ENCODE peak calls at places on chromosomes 2 and 18, in seven cellular contexts. One of them, this sample, is unnamed.

GRCh38 chr2:15914981-15915380 is 25.4 kb upstream of the MYCN start:
- DNase-seq in HCT116: no peak
- DNase-seq in neural progenitor cell: no peak
- DNase-seq in GM23338: no peak
- DNase-seq in hepatocyte: no peak
- DNase-seq in GM23248: no peak
- DNase-seq in SK-N-SH: no peak
- DNase-seq in this sample: no peak

GRCh38 chr2:65343381-65343780 is 89.0 kb downstream of the SPRED2 start:
- DNase-seq in HCT116: no peak
- DNase-seq in neural progenitor cell: no peak
- DNase-seq in GM23338: no peak
- DNase-seq in hepatocyte: no peak
- DNase-seq in GM23248: peak; percentile 17
- DNase-seq in SK-N-SH: no peak
- DNase-seq in this sample: no peak

GRCh38 chr2:36960005-36960675 is 6.2 kb downstream of the STRN start:
- DNase-seq in HCT116: no peak
- DNase-seq in neural progenitor cell: no peak
- DNase-seq in GM23338: no peak
- DNase-seq in hepatocyte: no peak
- DNase-seq in GM23248: peak; percentile 12
- DNase-seq in SK-N-SH: peak; percentile 58
- DNase-seq in this sample: peak; percentile 8

GRCh38 chr2:157727693-157728092 is 99.0 kb upstream of the ACVR1C start:
- DNase-seq in HCT116: no peak
- DNase-seq in neural progenitor cell: no peak
- DNase-seq in GM23338: no peak
- DNase-seq in hepatocyte: no peak
- DNase-seq in GM23248: no peak
- DNase-seq in SK-N-SH: no peak
- DNase-seq in this sample: no peak

GRCh38 chr18:58496231-58496630 is 132.7 kb downstream of the ALPK2 start:
- DNase-seq in HCT116: no peak
- DNase-seq in neural progenitor cell: no peak
- DNase-seq in GM23338: no peak
- DNase-seq in hepatocyte: no peak
- DNase-seq in GM23248: peak; percentile 47
- DNase-seq in SK-N-SH: no peak
- DNase-seq in this sample: no peak

GRCh38 chr2:206028101-206028500 is 57.9 kb downstream of the INO80D start:
- DNase-seq in HCT116: no peak
- DNase-seq in neural progenitor cell: no peak
- DNase-seq in GM23338: no peak
- DNase-seq in hepatocyte: no peak
- DNase-seq in GM23248: no peak
- DNase-seq in SK-N-SH: no peak
- DNase-seq in this sample: no peak

GRCh38 chr18:47619771-47620170 is 310.7 kb downstream of the SMAD2 start:
- DNase-seq in HCT116: no peak
- DNase-seq in neural progenitor cell: no peak
- DNase-seq in GM23338: no peak
- DNase-seq in hepatocyte: no peak
- DNase-seq in GM23248: no peak
- DNase-seq in SK-N-SH: no peak
- DNase-seq in this sample: no peak

GRCh38 chr2:113370478-113371091 is 66.9 kb upstream of the ZNG1B start:
- DNase-seq in HCT116: peak; percentile 65
- DNase-seq in neural progenitor cell: peak; percentile 85
- DNase-seq in GM23338: peak; percentile 83
- DNase-seq in hepatocyte: peak; percentile 84
- DNase-seq in GM23248: peak; percentile 83
- DNase-seq in SK-N-SH: peak; percentile 58
- DNase-seq in this sample: peak; percentile 59

GRCh38 chr2:27730980-27731691 is 40.4 kb upstream of the MRPL33 start:
- DNase-seq in HCT116: no peak
- DNase-seq in neural progenitor cell: no peak
- DNase-seq in GM23338: no peak
- DNase-seq in hepatocyte: no peak
- DNase-seq in GM23248: no peak
- DNase-seq in SK-N-SH: no peak
- DNase-seq in this sample: no peak

GRCh38 chr18:1050012-1050657 is 145.5 kb downstream of the ADCYAP1 start:
- DNase-seq in HCT116: no peak
- DNase-seq in neural progenitor cell: no peak
- DNase-seq in GM23338: no peak
- DNase-seq in hepatocyte: no peak
- DNase-seq in GM23248: peak; percentile 33
- DNase-seq in SK-N-SH: no peak
- DNase-seq in this sample: no peak

GRCh38 chr2:64654993-64655666 is 1.4 kb upstream of the SERTAD2 start:
- DNase-seq in HCT116: no peak
- DNase-seq in neural progenitor cell: no peak
- DNase-seq in GM23338: no peak
- DNase-seq in hepatocyte: peak; percentile 46
- DNase-seq in GM23248: peak; percentile 77
- DNase-seq in SK-N-SH: no peak
- DNase-seq in this sample: peak; percentile 69

GRCh38 chr2:133894429-133894828 is 326.2 kb upstream of the NCKAP5 start:
- DNase-seq in HCT116: no peak
- DNase-seq in neural progenitor cell: no peak
- DNase-seq in GM23338: no peak
- DNase-seq in hepatocyte: no peak
- DNase-seq in GM23248: no peak
- DNase-seq in SK-N-SH: no peak
- DNase-seq in this sample: no peak

GRCh38 chr2:16036951-16037350 is 96.6 kb downstream of the MYCN start:
- DNase-seq in HCT116: no peak
- DNase-seq in neural progenitor cell: no peak
- DNase-seq in GM23338: no peak
- DNase-seq in hepatocyte: no peak
- DNase-seq in GM23248: no peak
- DNase-seq in SK-N-SH: no peak
- DNase-seq in this sample: no peak

GRCh38 chr2:27075219-27075871 is 3.1 kb upstream of the EMILIN1 start:
- DNase-seq in HCT116: no peak
- DNase-seq in neural progenitor cell: no peak
- DNase-seq in GM23338: no peak
- DNase-seq in hepatocyte: no peak
- DNase-seq in GM23248: no peak
- DNase-seq in SK-N-SH: peak; percentile 71
- DNase-seq in this sample: peak; percentile 81

GRCh38 chr18:23225518-23225917 is 90.2 kb downstream of the CABLES1 start:
- DNase-seq in HCT116: no peak
- DNase-seq in neural progenitor cell: no peak
- DNase-seq in GM23338: no peak
- DNase-seq in hepatocyte: peak; percentile 61
- DNase-seq in GM23248: peak; percentile 96
- DNase-seq in SK-N-SH: no peak
- DNase-seq in this sample: no peak

GRCh38 chr2:237524631-237525030 is 37.6 kb downstream of the MLPH start:
- DNase-seq in HCT116: no peak
- DNase-seq in neural progenitor cell: no peak
- DNase-seq in GM23338: no peak
- DNase-seq in hepatocyte: no peak
- DNase-seq in GM23248: no peak
- DNase-seq in SK-N-SH: peak; percentile 33
- DNase-seq in this sample: no peak

GRCh38 chr2:196876364-196876763 is 50.1 kb downstream of the PGAP1 start:
- DNase-seq in HCT116: no peak
- DNase-seq in neural progenitor cell: no peak
- DNase-seq in GM23338: no peak
- DNase-seq in hepatocyte: no peak
- DNase-seq in GM23248: no peak
- DNase-seq in SK-N-SH: no peak
- DNase-seq in this sample: no peak

GRCh38 chr2:100818606-100819364 is 1.2 kb upstream of the NPAS2 start:
- DNase-seq in HCT116: peak; percentile 10
- DNase-seq in neural progenitor cell: peak; percentile 83
- DNase-seq in GM23338: peak; percentile 80
- DNase-seq in hepatocyte: peak; percentile 71
- DNase-seq in GM23248: peak; percentile 82
- DNase-seq in SK-N-SH: peak; percentile 66
- DNase-seq in this sample: no peak

GRCh38 chr2:48514591-48514990 is 15.4 kb upstream of the STON1 start:
- DNase-seq in HCT116: no peak
- DNase-seq in neural progenitor cell: no peak
- DNase-seq in GM23338: no peak
- DNase-seq in hepatocyte: no peak
- DNase-seq in GM23248: no peak
- DNase-seq in SK-N-SH: no peak
- DNase-seq in this sample: no peak

GRCh38 chr2:241354668-241355658 is 1.1 kb upstream of the FARP2 start:
- DNase-seq in HCT116: peak; percentile 81
- DNase-seq in neural progenitor cell: peak; percentile 87
- DNase-seq in GM23338: peak; percentile 88
- DNase-seq in hepatocyte: peak; percentile 91
- DNase-seq in GM23248: peak; percentile 36
- DNase-seq in SK-N-SH: peak; percentile 64
- DNase-seq in this sample: peak; percentile 75

GRCh38 chr18:13540783-13541182 is 185.6 kb downstream of the FAM210A start:
- DNase-seq in HCT116: no peak
- DNase-seq in neural progenitor cell: no peak
- DNase-seq in GM23338: no peak
- DNase-seq in hepatocyte: no peak
- DNase-seq in GM23248: no peak
- DNase-seq in SK-N-SH: no peak
- DNase-seq in this sample: no peak

GRCh38 chr18:13615432-13615861 is 110.9 kb downstream of the FAM210A start:
- DNase-seq in HCT116: no peak
- DNase-seq in neural progenitor cell: no peak
- DNase-seq in GM23338: no peak
- DNase-seq in hepatocyte: no peak
- DNase-seq in GM23248: peak; percentile 53
- DNase-seq in SK-N-SH: no peak
- DNase-seq in this sample: peak; percentile 17

GRCh38 chr2:240933048-240933965 is 27.2 kb downstream of the CROCC2 start:
- DNase-seq in HCT116: no peak
- DNase-seq in neural progenitor cell: no peak
- DNase-seq in GM23338: no peak
- DNase-seq in hepatocyte: no peak
- DNase-seq in GM23248: no peak
- DNase-seq in SK-N-SH: peak; percentile 16
- DNase-seq in this sample: no peak

DNA sequence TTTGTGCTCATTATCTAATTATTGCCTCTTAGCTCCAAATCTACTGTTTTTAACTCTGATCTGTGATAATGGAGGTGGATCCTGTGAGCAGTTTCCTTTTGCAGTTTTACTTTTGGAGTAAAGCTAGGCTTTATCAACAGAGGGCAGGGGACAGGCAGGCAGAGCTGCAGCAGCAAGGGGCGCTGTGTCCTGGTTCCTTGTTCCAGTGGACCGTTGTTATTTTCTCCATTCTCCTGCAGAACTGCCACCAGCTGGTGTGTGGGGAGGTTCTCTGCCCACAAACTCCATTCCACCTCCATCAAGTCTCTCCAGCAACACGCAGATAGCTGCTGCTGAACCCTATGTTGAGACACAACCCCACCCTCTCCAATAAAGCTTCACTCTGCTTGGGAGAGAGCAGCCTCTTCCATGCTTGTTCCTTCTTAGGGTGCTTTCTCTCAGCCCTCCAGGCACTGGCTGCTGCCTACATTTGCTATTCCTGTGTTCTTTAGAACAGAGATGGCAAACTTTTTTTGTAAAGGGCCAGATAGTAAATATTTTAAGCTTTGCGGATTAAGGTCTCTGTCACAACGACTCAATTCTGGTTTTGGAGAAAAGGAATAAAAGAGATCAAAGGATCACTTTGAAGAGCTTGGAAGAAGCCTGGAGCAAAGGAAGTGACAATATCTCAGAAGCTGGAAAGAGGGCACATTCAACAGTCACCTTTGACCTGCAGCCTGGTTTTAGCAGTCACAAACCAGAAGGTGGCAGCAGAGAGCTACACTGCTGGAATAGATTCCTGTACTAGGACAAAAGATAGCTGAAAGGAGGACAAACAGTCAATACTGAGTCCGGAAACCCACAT is 208.8 kb downstream of the CCDC178 start:
- DNase-seq in HCT116: peak; percentile 19
- DNase-seq in neural progenitor cell: peak; percentile 92
- DNase-seq in GM23338: peak; percentile 92
- DNase-seq in hepatocyte: peak; percentile 89
- DNase-seq in GM23248: peak; percentile 68
- DNase-seq in SK-N-SH: peak; percentile 53
- DNase-seq in this sample: peak; percentile 74
- H2AFZ ChIP-seq in HCT116: no peak overlapping the region
- H2AFZ ChIP-seq in neural progenitor cell: peak overlapping the region; percentile 85
- H2AFZ ChIP-seq in GM23338: peak overlapping the region; percentile 86
- H2AFZ ChIP-seq in hepatocyte: peak overlapping the region; percentile 87
- H2AFZ ChIP-seq in GM23248: peak overlapping the region; percentile 40
- H2AFZ ChIP-seq in SK-N-SH: no peak overlapping the region
- H2AFZ ChIP-seq in this sample: peak overlapping the region; percentile 82

DNA sequence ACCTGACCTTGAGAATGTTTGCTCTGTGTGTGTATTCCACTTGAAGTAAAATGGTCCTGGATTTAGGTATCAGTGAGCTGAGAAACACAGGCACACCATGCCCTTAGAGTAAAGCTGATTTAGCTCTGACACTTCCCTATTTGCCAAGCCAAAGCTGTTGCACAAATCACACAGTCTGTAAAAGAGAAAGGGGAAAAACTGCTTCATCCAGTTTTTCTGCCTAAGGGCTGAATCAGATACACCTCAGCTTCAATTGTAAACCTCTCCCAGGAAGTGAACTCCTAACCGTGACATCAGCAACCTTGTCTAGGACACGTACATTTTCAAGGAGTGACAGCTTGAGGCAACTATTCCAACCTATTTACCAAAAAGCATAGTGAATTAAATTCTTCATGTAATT is 150.4 kb downstream of the NR4A2 start:
- DNase-seq in HCT116: peak; percentile 92
- DNase-seq in neural progenitor cell: no peak
- DNase-seq in GM23338: no peak
- DNase-seq in hepatocyte: peak; percentile 78
- DNase-seq in GM23248: no peak
- DNase-seq in SK-N-SH: no peak
- DNase-seq in this sample: no peak
- TF ChIP-seq EZH2phosphoT487 in HCT116: no peak
- TF ChIP-seq EZH2phosphoT487 in neural progenitor cell: no peak
- TF ChIP-seq EZH2phosphoT487 in GM23338: no peak
- TF ChIP-seq EZH2phosphoT487 in hepatocyte: no peak
- TF ChIP-seq EZH2phosphoT487 in GM23248: no peak
- TF ChIP-seq EZH2phosphoT487 in SK-N-SH: no peak
- TF ChIP-seq EZH2phosphoT487 in this sample: no peak

GRCh38 chr2:44975571-44976450 is 33.4 kb downstream of the SIX2 start:
- DNase-seq in HCT116: no peak
- DNase-seq in neural progenitor cell: peak; percentile 46
- DNase-seq in GM23338: peak; percentile 59
- DNase-seq in hepatocyte: no peak
- DNase-seq in GM23248: no peak
- DNase-seq in SK-N-SH: no peak
- DNase-seq in this sample: no peak
- H2AFZ ChIP-seq in HCT116: no peak overlapping the region
- H2AFZ ChIP-seq in neural progenitor cell: peak overlapping the region; percentile 97
- H2AFZ ChIP-seq in GM23338: peak overlapping the region; percentile 93
- H2AFZ ChIP-seq in hepatocyte: no peak overlapping the region
- H2AFZ ChIP-seq in GM23248: no peak overlapping the region
- H2AFZ ChIP-seq in SK-N-SH: no peak overlapping the region
- H2AFZ ChIP-seq in this sample: no peak overlapping the region

DNA sequence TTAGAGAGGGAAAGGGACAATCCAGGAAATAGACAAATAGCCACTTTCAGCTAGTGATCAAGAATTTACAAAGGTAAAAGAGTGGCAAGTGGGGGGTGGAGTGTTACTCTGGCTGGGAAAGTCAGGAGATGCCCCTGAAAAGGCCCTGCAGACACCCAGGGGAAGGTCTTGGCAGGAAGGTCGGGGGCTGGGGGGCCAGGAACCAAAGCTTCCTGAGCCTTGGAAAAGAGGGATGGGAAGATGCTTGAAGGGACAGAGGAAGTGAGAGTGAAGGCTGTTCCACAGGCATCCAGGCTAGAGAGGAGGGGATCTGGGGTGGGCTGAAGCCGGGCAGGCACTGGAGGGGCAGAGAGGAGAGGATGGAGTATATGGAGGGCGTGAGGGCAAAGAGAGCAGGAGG is 3.9 kb upstream of the TMEM37 start:
- DNase-seq in HCT116: no peak
- DNase-seq in neural progenitor cell: no peak
- DNase-seq in GM23338: no peak
- DNase-seq in hepatocyte: no peak
- DNase-seq in GM23248: no peak
- DNase-seq in SK-N-SH: no peak
- DNase-seq in this sample: no peak
- TF ChIP-seq EZH2phosphoT487 in HCT116: no peak
- TF ChIP-seq EZH2phosphoT487 in neural progenitor cell: no peak
- TF ChIP-seq EZH2phosphoT487 in GM23338: no peak
- TF ChIP-seq EZH2phosphoT487 in hepatocyte: no peak
- TF ChIP-seq EZH2phosphoT487 in GM23248: no peak
- TF ChIP-seq EZH2phosphoT487 in SK-N-SH: no peak
- TF ChIP-seq EZH2phosphoT487 in this sample: no peak